ENCODE peak calls at places on chromosomes 1 and 21, in nine cellular contexts. One of them, this sample, is unnamed. For H3K4me1, the result is how much of the 10 kb centered on the place peaks cover.

GRCh38 chr1:114336360-114336759 is 174.6 kb downstream of the TRIM33 start:
- DNase-seq in pancreas: no peak
- DNase-seq in Caco-2: no peak
- DNase-seq in aorta: no peak
- DNase-seq in mammary epithelial cell: peak
- DNase-seq in esophagus muscularis mucosa: peak
- DNase-seq in adipocyte: no peak
- DNase-seq in psoas muscle: no peak
- DNase-seq in CD4-positive, CD25-positive, alpha-beta regulatory T cell: no peak
- DNase-seq in this sample: no peak

GRCh38 chr1:5628416-5628815 is 363.8 kb downstream of the NPHP4 start:
- DNase-seq in psoas muscle: no peak
- DNase-seq in mammary epithelial cell: no peak
- DNase-seq in aorta: no peak
- DNase-seq in CD4-positive, CD25-positive, alpha-beta regulatory T cell: no peak
- DNase-seq in adipocyte: no peak
- DNase-seq in pancreas: no peak
- DNase-seq in esophagus muscularis mucosa: peak
- DNase-seq in Caco-2: no peak
- DNase-seq in this sample: no peak

GRCh38 chr1:89995595-89996397 is 886 bp downstream of the ZNF326 start:
- DNase-seq in Caco-2: no peak
- DNase-seq in mammary epithelial cell: no peak
- DNase-seq in psoas muscle: no peak
- DNase-seq in pancreas: no peak
- DNase-seq in esophagus muscularis mucosa: no peak
- DNase-seq in aorta: no peak
- DNase-seq in CD4-positive, CD25-positive, alpha-beta regulatory T cell: no peak
- DNase-seq in adipocyte: peak
- DNase-seq in this sample: no peak

GRCh38 chr1:95793893-95794292 is 559.9 kb downstream of the RWDD3 start:
- DNase-seq in aorta: no peak
- DNase-seq in Caco-2: no peak
- DNase-seq in mammary epithelial cell: peak
- DNase-seq in pancreas: no peak
- DNase-seq in adipocyte: no peak
- DNase-seq in CD4-positive, CD25-positive, alpha-beta regulatory T cell: no peak
- DNase-seq in esophagus muscularis mucosa: no peak
- DNase-seq in psoas muscle: no peak
- DNase-seq in this sample: no peak

GRCh38 chr1:15758537-15758936 is at the start of gene FBLIM1:
- DNase-seq in psoas muscle: no peak
- DNase-seq in mammary epithelial cell: no peak
- DNase-seq in CD4-positive, CD25-positive, alpha-beta regulatory T cell: no peak
- DNase-seq in esophagus muscularis mucosa: no peak
- DNase-seq in pancreas: no peak
- DNase-seq in aorta: peak
- DNase-seq in Caco-2: no peak
- DNase-seq in adipocyte: peak
- DNase-seq in this sample: no peak

GRCh38 chr1:178487070-178487615 is 9.6 kb downstream of the CLEC20A start:
- DNase-seq in aorta: no peak
- DNase-seq in Caco-2: no peak
- DNase-seq in psoas muscle: no peak
- DNase-seq in mammary epithelial cell: no peak
- DNase-seq in pancreas: no peak
- DNase-seq in CD4-positive, CD25-positive, alpha-beta regulatory T cell: no peak
- DNase-seq in adipocyte: no peak
- DNase-seq in esophagus muscularis mucosa: no peak
- DNase-seq in this sample: no peak

GRCh38 chr1:44050261-44050660 is 19.0 kb upstream of the SLC6A9 start:
- DNase-seq in psoas muscle: no peak
- DNase-seq in mammary epithelial cell: no peak
- DNase-seq in adipocyte: no peak
- DNase-seq in CD4-positive, CD25-positive, alpha-beta regulatory T cell: no peak
- DNase-seq in Caco-2: no peak
- DNase-seq in aorta: no peak
- DNase-seq in pancreas: no peak
- DNase-seq in esophagus muscularis mucosa: no peak
- DNase-seq in this sample: no peak

GRCh38 chr21:38171723-38172344 is 85.0 kb upstream of the KCNJ15 start:
- DNase-seq in aorta: no peak
- DNase-seq in CD4-positive, CD25-positive, alpha-beta regulatory T cell: no peak
- DNase-seq in adipocyte: peak
- DNase-seq in esophagus muscularis mucosa: no peak
- DNase-seq in mammary epithelial cell: no peak
- DNase-seq in Caco-2: peak
- DNase-seq in pancreas: no peak
- DNase-seq in psoas muscle: no peak
- DNase-seq in this sample: no peak

GRCh38 chr1:117067528-117068370 is 7.6 kb downstream of the TTF2 start:
- DNase-seq in mammary epithelial cell: peak
- DNase-seq in esophagus muscularis mucosa: no peak
- DNase-seq in CD4-positive, CD25-positive, alpha-beta regulatory T cell: peak
- DNase-seq in aorta: no peak
- DNase-seq in Caco-2: peak
- DNase-seq in psoas muscle: peak
- DNase-seq in adipocyte: peak
- DNase-seq in pancreas: peak
- DNase-seq in this sample: no peak

GRCh38 chr21:36149788-36150187 is 6.8 kb upstream of the DOP1B start:
- DNase-seq in aorta: no peak
- DNase-seq in pancreas: no peak
- DNase-seq in CD4-positive, CD25-positive, alpha-beta regulatory T cell: no peak
- DNase-seq in psoas muscle: no peak
- DNase-seq in esophagus muscularis mucosa: no peak
- DNase-seq in adipocyte: no peak
- DNase-seq in Caco-2: no peak
- DNase-seq in mammary epithelial cell: no peak
- DNase-seq in this sample: peak

GRCh38 chr1:32334274-32334861 is 1.7 kb downstream of the MARCKSL1 start:
- DNase-seq in CD4-positive, CD25-positive, alpha-beta regulatory T cell: no peak
- DNase-seq in Caco-2: no peak
- DNase-seq in adipocyte: no peak
- DNase-seq in esophagus muscularis mucosa: no peak
- DNase-seq in psoas muscle: no peak
- DNase-seq in mammary epithelial cell: no peak
- DNase-seq in aorta: no peak
- DNase-seq in pancreas: peak
- DNase-seq in this sample: no peak
- H3K4me1 ChIP-seq in CD4-positive, CD25-positive, alpha-beta regulatory T cell: under half
- H3K4me1 ChIP-seq in Caco-2: under half
- H3K4me1 ChIP-seq in adipocyte: under half
- H3K4me1 ChIP-seq in esophagus muscularis mucosa: under half
- H3K4me1 ChIP-seq in psoas muscle: under half
- H3K4me1 ChIP-seq in mammary epithelial cell: under half
- H3K4me1 ChIP-seq in aorta: under half
- H3K4me1 ChIP-seq in pancreas: under half
- H3K4me1 ChIP-seq in this sample: under half

GRCh38 chr1:42938596-42939184 is 20.0 kb downstream of the SLC2A1 start:
- DNase-seq in adipocyte: no peak
- DNase-seq in aorta: peak
- DNase-seq in CD4-positive, CD25-positive, alpha-beta regulatory T cell: no peak
- DNase-seq in psoas muscle: no peak
- DNase-seq in esophagus muscularis mucosa: no peak
- DNase-seq in mammary epithelial cell: no peak
- DNase-seq in Caco-2: no peak
- DNase-seq in pancreas: no peak
- DNase-seq in this sample: no peak
- H3K4me1 ChIP-seq in adipocyte: half or more
- H3K4me1 ChIP-seq in aorta: under half
- H3K4me1 ChIP-seq in CD4-positive, CD25-positive, alpha-beta regulatory T cell: half or more
- H3K4me1 ChIP-seq in psoas muscle: under half
- H3K4me1 ChIP-seq in esophagus muscularis mucosa: half or more
- H3K4me1 ChIP-seq in mammary epithelial cell: half or more
- H3K4me1 ChIP-seq in Caco-2: half or more
- H3K4me1 ChIP-seq in pancreas: under half
- H3K4me1 ChIP-seq in this sample: half or more

GRCh38 chr21:44000360-44000759 is 11.7 kb upstream of the TRAPPC10 start:
- DNase-seq in aorta: no peak
- DNase-seq in pancreas: no peak
- DNase-seq in CD4-positive, CD25-positive, alpha-beta regulatory T cell: no peak
- DNase-seq in esophagus muscularis mucosa: no peak
- DNase-seq in psoas muscle: no peak
- DNase-seq in mammary epithelial cell: no peak
- DNase-seq in Caco-2: no peak
- DNase-seq in adipocyte: no peak
- DNase-seq in this sample: no peak
- H3K4me1 ChIP-seq in aorta: under half
- H3K4me1 ChIP-seq in pancreas: under half
- H3K4me1 ChIP-seq in CD4-positive, CD25-positive, alpha-beta regulatory T cell: under half
- H3K4me1 ChIP-seq in esophagus muscularis mucosa: under half
- H3K4me1 ChIP-seq in psoas muscle: under half
- H3K4me1 ChIP-seq in mammary epithelial cell: under half
- H3K4me1 ChIP-seq in Caco-2: under half
- H3K4me1 ChIP-seq in adipocyte: under half
- H3K4me1 ChIP-seq in this sample: under half

DNA sequence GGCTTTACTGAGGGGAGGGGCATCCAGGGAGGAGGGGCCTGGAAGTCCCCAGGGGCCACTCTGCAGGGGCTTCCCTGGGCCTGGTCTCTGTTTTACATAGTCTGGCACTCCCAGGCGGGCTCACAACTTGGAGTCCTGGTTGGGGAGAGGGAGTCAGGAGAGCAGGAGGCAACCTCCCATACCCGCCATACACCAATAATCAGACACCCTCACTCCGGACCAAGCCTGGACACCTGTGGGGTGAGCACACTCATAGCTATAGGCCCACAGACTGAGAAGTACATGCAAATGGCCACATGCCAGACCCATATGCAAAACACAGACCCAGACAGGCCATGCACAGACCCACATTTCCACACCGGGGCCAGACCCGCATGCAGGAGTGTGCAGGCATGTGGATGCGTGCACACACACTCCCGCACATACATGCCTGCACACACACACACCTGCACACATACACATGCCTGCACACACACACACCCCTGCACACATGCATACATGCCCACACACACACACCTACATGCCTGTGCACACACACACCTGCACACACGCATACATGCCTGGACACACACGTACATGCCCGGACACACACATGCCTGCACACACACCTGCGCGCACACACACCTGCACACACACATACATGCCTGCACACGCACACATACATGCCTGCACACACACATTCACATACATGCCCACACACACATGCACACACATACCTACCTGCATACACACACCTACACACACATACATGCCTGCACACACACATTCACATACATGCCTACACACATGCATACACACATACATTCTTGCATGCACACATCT is 89.5 kb upstream of the RUNX3 start:
- DNase-seq in psoas muscle: no peak
- DNase-seq in aorta: no peak
- DNase-seq in CD4-positive, CD25-positive, alpha-beta regulatory T cell: no peak
- DNase-seq in adipocyte: no peak
- DNase-seq in pancreas: no peak
- DNase-seq in Caco-2: no peak
- DNase-seq in esophagus muscularis mucosa: no peak
- DNase-seq in mammary epithelial cell: no peak
- DNase-seq in this sample: no peak
- H3K4me1 ChIP-seq in psoas muscle: under half
- H3K4me1 ChIP-seq in aorta: under half
- H3K4me1 ChIP-seq in CD4-positive, CD25-positive, alpha-beta regulatory T cell: under half
- H3K4me1 ChIP-seq in adipocyte: under half
- H3K4me1 ChIP-seq in pancreas: under half
- H3K4me1 ChIP-seq in Caco-2: under half
- H3K4me1 ChIP-seq in esophagus muscularis mucosa: under half
- H3K4me1 ChIP-seq in mammary epithelial cell: under half
- H3K4me1 ChIP-seq in this sample: under half

GRCh38 chr1:21901473-21901847 is 35.6 kb downstream of the HSPG2 start:
- DNase-seq in pancreas: no peak
- DNase-seq in esophagus muscularis mucosa: no peak
- DNase-seq in psoas muscle: peak
- DNase-seq in mammary epithelial cell: no peak
- DNase-seq in aorta: peak
- DNase-seq in Caco-2: no peak
- DNase-seq in CD4-positive, CD25-positive, alpha-beta regulatory T cell: no peak
- DNase-seq in adipocyte: peak
- DNase-seq in this sample: no peak
- H3K4me1 ChIP-seq in pancreas: under half
- H3K4me1 ChIP-seq in esophagus muscularis mucosa: half or more
- H3K4me1 ChIP-seq in psoas muscle: half or more
- H3K4me1 ChIP-seq in mammary epithelial cell: under half
- H3K4me1 ChIP-seq in aorta: under half
- H3K4me1 ChIP-seq in Caco-2: half or more
- H3K4me1 ChIP-seq in CD4-positive, CD25-positive, alpha-beta regulatory T cell: under half
- H3K4me1 ChIP-seq in adipocyte: half or more
- H3K4me1 ChIP-seq in this sample: half or more

GRCh38 chr1:8397511-8397910 is 79.6 kb downstream of the SLC45A1 start:
- DNase-seq in CD4-positive, CD25-positive, alpha-beta regulatory T cell: no peak
- DNase-seq in aorta: no peak
- DNase-seq in pancreas: no peak
- DNase-seq in esophagus muscularis mucosa: no peak
- DNase-seq in adipocyte: no peak
- DNase-seq in psoas muscle: no peak
- DNase-seq in Caco-2: no peak
- DNase-seq in mammary epithelial cell: no peak
- DNase-seq in this sample: no peak
- H3K4me1 ChIP-seq in CD4-positive, CD25-positive, alpha-beta regulatory T cell: under half
- H3K4me1 ChIP-seq in aorta: under half
- H3K4me1 ChIP-seq in pancreas: under half
- H3K4me1 ChIP-seq in esophagus muscularis mucosa: half or more
- H3K4me1 ChIP-seq in adipocyte: half or more
- H3K4me1 ChIP-seq in psoas muscle: half or more
- H3K4me1 ChIP-seq in Caco-2: under half
- H3K4me1 ChIP-seq in mammary epithelial cell: under half
- H3K4me1 ChIP-seq in this sample: under half

GRCh38 chr1:156499703-156500577 is 635 bp downstream of the MEF2D start:
- DNase-seq in aorta: peak
- DNase-seq in CD4-positive, CD25-positive, alpha-beta regulatory T cell: peak
- DNase-seq in adipocyte: peak
- DNase-seq in esophagus muscularis mucosa: no peak
- DNase-seq in mammary epithelial cell: no peak
- DNase-seq in pancreas: peak
- DNase-seq in psoas muscle: peak
- DNase-seq in Caco-2: no peak
- DNase-seq in this sample: peak

GRCh38 chr1:156500847-156501686 is 492 bp upstream of the MEF2D start:
- DNase-seq in mammary epithelial cell: peak
- DNase-seq in psoas muscle: peak
- DNase-seq in esophagus muscularis mucosa: peak
- DNase-seq in aorta: peak
- DNase-seq in adipocyte: peak
- DNase-seq in Caco-2: peak
- DNase-seq in CD4-positive, CD25-positive, alpha-beta regulatory T cell: peak
- DNase-seq in pancreas: peak
- DNase-seq in this sample: peak

GRCh38 chr1:156499194-156499702 is 1.3 kb downstream of the MEF2D start:
- DNase-seq in psoas muscle: no peak
- DNase-seq in esophagus muscularis mucosa: no peak
- DNase-seq in aorta: no peak
- DNase-seq in pancreas: no peak
- DNase-seq in CD4-positive, CD25-positive, alpha-beta regulatory T cell: no peak
- DNase-seq in Caco-2: no peak
- DNase-seq in adipocyte: peak
- DNase-seq in mammary epithelial cell: peak
- DNase-seq in this sample: peak

GRCh38 chr1:156502396-156502748 is 1.8 kb upstream of the MEF2D start:
- DNase-seq in esophagus muscularis mucosa: no peak
- DNase-seq in CD4-positive, CD25-positive, alpha-beta regulatory T cell: no peak
- DNase-seq in pancreas: no peak
- DNase-seq in mammary epithelial cell: no peak
- DNase-seq in aorta: no peak
- DNase-seq in Caco-2: no peak
- DNase-seq in psoas muscle: no peak
- DNase-seq in adipocyte: no peak
- DNase-seq in this sample: no peak

GRCh38 chr1:156500578-156500846 is at the start of gene MEF2D:
- DNase-seq in adipocyte: no peak
- DNase-seq in pancreas: no peak
- DNase-seq in Caco-2: no peak
- DNase-seq in esophagus muscularis mucosa: no peak
- DNase-seq in aorta: no peak
- DNase-seq in CD4-positive, CD25-positive, alpha-beta regulatory T cell: no peak
- DNase-seq in mammary epithelial cell: no peak
- DNase-seq in psoas muscle: no peak
- DNase-seq in this sample: no peak
- H3K4me1 ChIP-seq in adipocyte: half or more
- H3K4me1 ChIP-seq in pancreas: half or more
- H3K4me1 ChIP-seq in Caco-2: under half
- H3K4me1 ChIP-seq in esophagus muscularis mucosa: half or more
- H3K4me1 ChIP-seq in aorta: under half
- H3K4me1 ChIP-seq in CD4-positive, CD25-positive, alpha-beta regulatory T cell: half or more
- H3K4me1 ChIP-seq in mammary epithelial cell: half or more
- H3K4me1 ChIP-seq in psoas muscle: half or more
- H3K4me1 ChIP-seq in this sample: half or more

This sample was measured in upper lobe of right lung.